ENCODE peak calls at places on chromosomes 16 and 17, in five cellular contexts. One of them, this sample, is unnamed.

GRCh38 chr17:2087597-2088211 is 32.8 kb downstream of the HIC1 start:
- DNase-seq in breast epithelium: no peak
- DNase-seq in naive thymus-derived CD4-positive, alpha-beta T cell: no peak
- DNase-seq in heart left ventricle: no peak
- DNase-seq in esophagus squamous epithelium: no peak
- DNase-seq in this sample: no peak

GRCh38 chr16:57893559-57894389 is 77.2 kb downstream of the CNGB1 start:
- DNase-seq in heart left ventricle: no peak
- DNase-seq in breast epithelium: no peak
- DNase-seq in esophagus squamous epithelium: no peak
- DNase-seq in naive thymus-derived CD4-positive, alpha-beta T cell: no peak
- DNase-seq in this sample: peak; percentile 95

GRCh38 chr16:3513892-3514600 is 13.2 kb downstream of the CLUAP1 start:
- DNase-seq in esophagus squamous epithelium: no peak
- DNase-seq in heart left ventricle: no peak
- DNase-seq in naive thymus-derived CD4-positive, alpha-beta T cell: no peak
- DNase-seq in breast epithelium: no peak
- DNase-seq in this sample: no peak

GRCh38 chr16:81692571-81692970 is 86.5 kb upstream of the PLCG2 start:
- DNase-seq in breast epithelium: peak; percentile 37
- DNase-seq in heart left ventricle: no peak
- DNase-seq in naive thymus-derived CD4-positive, alpha-beta T cell: no peak
- DNase-seq in esophagus squamous epithelium: no peak
- DNase-seq in this sample: no peak

GRCh38 chr17:31369266-31369665 is 22.2 kb upstream of the RAB11FIP4 start:
- DNase-seq in heart left ventricle: no peak
- DNase-seq in esophagus squamous epithelium: no peak
- DNase-seq in naive thymus-derived CD4-positive, alpha-beta T cell: no peak
- DNase-seq in breast epithelium: no peak
- DNase-seq in this sample: no peak

GRCh38 chr17:40564195-40564882 is 933 bp downstream of the CCR7 start:
- DNase-seq in heart left ventricle: no peak
- DNase-seq in esophagus squamous epithelium: no peak
- DNase-seq in naive thymus-derived CD4-positive, alpha-beta T cell: peak; percentile 66
- DNase-seq in breast epithelium: no peak
- DNase-seq in this sample: peak; percentile 24

GRCh38 chr17:49223517-49224197 is 6.9 kb downstream of the PHOSPHO1 start:
- DNase-seq in breast epithelium: no peak
- DNase-seq in naive thymus-derived CD4-positive, alpha-beta T cell: peak; percentile 51
- DNase-seq in heart left ventricle: peak; percentile 58
- DNase-seq in esophagus squamous epithelium: no peak
- DNase-seq in this sample: peak; percentile 62

GRCh38 chr17:77206557-77206956 is 65.8 kb downstream of the SEC14L1 start:
- DNase-seq in heart left ventricle: no peak
- DNase-seq in esophagus squamous epithelium: no peak
- DNase-seq in naive thymus-derived CD4-positive, alpha-beta T cell: no peak
- DNase-seq in breast epithelium: no peak
- DNase-seq in this sample: no peak

GRCh38 chr16:89828199-89828869 is at the start of gene SPIRE2:
- DNase-seq in heart left ventricle: peak; percentile 73
- DNase-seq in esophagus squamous epithelium: no peak
- DNase-seq in naive thymus-derived CD4-positive, alpha-beta T cell: peak; percentile 76
- DNase-seq in breast epithelium: peak; percentile 52
- DNase-seq in this sample: peak; percentile 24
- H3K4me3 ChIP-seq in heart left ventricle: peak within 1 kb of the TSS; percentile 62
- H3K4me3 ChIP-seq in esophagus squamous epithelium: peak within 1 kb of the TSS; percentile 77
- H3K4me3 ChIP-seq in naive thymus-derived CD4-positive, alpha-beta T cell: no peak within 1 kb of the TSS
- H3K4me3 ChIP-seq in breast epithelium: peak within 1 kb of the TSS; percentile 81
- H3K4me3 ChIP-seq in this sample: peak within 1 kb of the TSS; percentile 53

DNA sequence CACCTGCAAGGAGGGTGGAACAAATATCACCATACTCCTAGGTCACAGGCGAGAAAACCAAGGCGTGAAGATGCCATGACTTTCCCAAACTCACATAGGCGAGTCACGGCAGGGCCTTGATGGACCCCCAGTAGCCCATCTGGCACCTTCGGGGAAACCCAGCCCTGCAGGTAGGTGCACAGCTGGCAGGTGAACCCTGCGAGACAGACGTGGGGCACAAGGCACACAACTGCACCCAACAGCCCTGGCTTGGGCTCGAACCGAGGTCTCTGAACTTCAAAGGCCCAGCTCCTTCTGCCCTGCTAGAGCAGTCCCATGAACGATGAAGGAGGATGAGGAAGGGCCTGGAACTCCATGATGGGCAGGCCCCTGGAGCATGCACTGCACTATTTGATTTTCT is 77.6 kb upstream of the DNAJA2 start:
- DNase-seq in naive thymus-derived CD4-positive, alpha-beta T cell: no peak
- DNase-seq in heart left ventricle: no peak
- DNase-seq in breast epithelium: no peak
- DNase-seq in esophagus squamous epithelium: no peak
- DNase-seq in this sample: no peak
- H3K27ac ChIP-seq in naive thymus-derived CD4-positive, alpha-beta T cell: no peak overlapping the region
- H3K27ac ChIP-seq in heart left ventricle: no peak overlapping the region
- H3K27ac ChIP-seq in breast epithelium: no peak overlapping the region
- H3K27ac ChIP-seq in esophagus squamous epithelium: no peak overlapping the region
- H3K27ac ChIP-seq in this sample: no peak overlapping the region

DNA sequence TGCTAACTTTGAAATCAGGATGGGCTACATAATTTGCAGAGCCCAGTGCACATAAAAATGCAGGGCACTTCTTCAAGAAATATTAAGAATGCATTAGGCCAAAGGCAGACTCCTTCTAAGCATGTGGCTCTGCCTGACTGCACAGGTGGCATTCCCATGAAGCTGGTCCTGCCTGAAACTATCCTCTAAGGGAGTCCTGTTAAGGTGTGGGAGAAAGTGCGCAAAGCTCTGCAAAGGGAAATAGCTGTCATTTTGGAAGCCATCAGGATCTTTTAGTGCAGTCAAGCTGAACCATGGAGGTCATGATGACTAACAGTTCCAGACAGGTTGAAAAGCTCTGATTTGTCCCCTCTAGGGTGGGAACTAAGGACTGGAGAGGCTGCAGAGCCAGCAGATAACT is 41.9 kb upstream of the CRHR1 start:
- DNase-seq in esophagus squamous epithelium: no peak
- DNase-seq in naive thymus-derived CD4-positive, alpha-beta T cell: no peak
- DNase-seq in breast epithelium: no peak
- DNase-seq in heart left ventricle: no peak
- DNase-seq in this sample: no peak
- H3K4me3 ChIP-seq in esophagus squamous epithelium: no peak overlapping the region
- H3K4me3 ChIP-seq in naive thymus-derived CD4-positive, alpha-beta T cell: no peak overlapping the region
- H3K4me3 ChIP-seq in breast epithelium: no peak overlapping the region
- H3K4me3 ChIP-seq in heart left ventricle: no peak overlapping the region
- H3K4me3 ChIP-seq in this sample: no peak overlapping the region

GRCh38 chr16:352547-353403 is at the start of gene AXIN1:
- DNase-seq in heart left ventricle: peak; percentile 97
- DNase-seq in esophagus squamous epithelium: peak; percentile 99
- DNase-seq in naive thymus-derived CD4-positive, alpha-beta T cell: peak; percentile 99
- DNase-seq in breast epithelium: peak; percentile 100
- DNase-seq in this sample: peak; percentile 100
- H3K27ac ChIP-seq in heart left ventricle: peak within 1 kb of the TSS; percentile 46
- H3K27ac ChIP-seq in esophagus squamous epithelium: peak within 1 kb of the TSS; percentile 89
- H3K27ac ChIP-seq in naive thymus-derived CD4-positive, alpha-beta T cell: peak within 1 kb of the TSS; percentile 75
- H3K27ac ChIP-seq in breast epithelium: peak within 1 kb of the TSS; percentile 79
- H3K27ac ChIP-seq in this sample: peak within 1 kb of the TSS; percentile 32

GRCh38 chr17:75684924-75685323 is 17.8 kb downstream of the SAP30BP start:
- DNase-seq in heart left ventricle: no peak
- DNase-seq in naive thymus-derived CD4-positive, alpha-beta T cell: no peak
- DNase-seq in breast epithelium: peak; percentile 97
- DNase-seq in esophagus squamous epithelium: no peak
- DNase-seq in this sample: no peak

GRCh38 chr17:75681289-75681688 is 14.2 kb downstream of the SAP30BP start:
- DNase-seq in breast epithelium: no peak
- DNase-seq in esophagus squamous epithelium: no peak
- DNase-seq in heart left ventricle: no peak
- DNase-seq in naive thymus-derived CD4-positive, alpha-beta T cell: no peak
- DNase-seq in this sample: no peak

GRCh38 chr17:75683467-75684041 is 16.4 kb downstream of the SAP30BP start:
- DNase-seq in breast epithelium: no peak
- DNase-seq in heart left ventricle: no peak
- DNase-seq in esophagus squamous epithelium: no peak
- DNase-seq in naive thymus-derived CD4-positive, alpha-beta T cell: no peak
- DNase-seq in this sample: peak; percentile 66

GRCh38 chr17:75685508-75685907 is 18.4 kb downstream of the SAP30BP start:
- DNase-seq in esophagus squamous epithelium: no peak
- DNase-seq in naive thymus-derived CD4-positive, alpha-beta T cell: no peak
- DNase-seq in heart left ventricle: no peak
- DNase-seq in breast epithelium: no peak
- DNase-seq in this sample: no peak

GRCh38 chr17:75684249-75684648 is 17.1 kb downstream of the SAP30BP start:
- DNase-seq in breast epithelium: no peak
- DNase-seq in esophagus squamous epithelium: no peak
- DNase-seq in heart left ventricle: no peak
- DNase-seq in naive thymus-derived CD4-positive, alpha-beta T cell: no peak
- DNase-seq in this sample: no peak
- H3K4me3 ChIP-seq in breast epithelium: no peak overlapping the region
- H3K4me3 ChIP-seq in esophagus squamous epithelium: no peak overlapping the region
- H3K4me3 ChIP-seq in heart left ventricle: no peak overlapping the region
- H3K4me3 ChIP-seq in naive thymus-derived CD4-positive, alpha-beta T cell: no peak overlapping the region
- H3K4me3 ChIP-seq in this sample: no peak overlapping the region

GRCh38 chr17:28935744-28936460 is 15.4 kb downstream of the PHF12 start:
- DNase-seq in naive thymus-derived CD4-positive, alpha-beta T cell: no peak
- DNase-seq in esophagus squamous epithelium: no peak
- DNase-seq in heart left ventricle: no peak
- DNase-seq in breast epithelium: no peak
- DNase-seq in this sample: no peak

GRCh38 chr17:28938552-28938951 is 12.8 kb downstream of the PHF12 start:
- DNase-seq in breast epithelium: no peak
- DNase-seq in esophagus squamous epithelium: no peak
- DNase-seq in naive thymus-derived CD4-positive, alpha-beta T cell: no peak
- DNase-seq in heart left ventricle: peak; percentile 49
- DNase-seq in this sample: no peak

GRCh38 chr17:28940675-28941074 is 10.6 kb downstream of the PHF12 start:
- DNase-seq in esophagus squamous epithelium: no peak
- DNase-seq in heart left ventricle: no peak
- DNase-seq in naive thymus-derived CD4-positive, alpha-beta T cell: no peak
- DNase-seq in breast epithelium: no peak
- DNase-seq in this sample: no peak

GRCh38 chr17:28940142-28940541 is 11.2 kb downstream of the PHF12 start:
- DNase-seq in heart left ventricle: no peak
- DNase-seq in esophagus squamous epithelium: no peak
- DNase-seq in naive thymus-derived CD4-positive, alpha-beta T cell: no peak
- DNase-seq in breast epithelium: no peak
- DNase-seq in this sample: no peak

GRCh38 chr17:28937044-28937729 is 14.1 kb downstream of the PHF12 start:
- DNase-seq in breast epithelium: no peak
- DNase-seq in naive thymus-derived CD4-positive, alpha-beta T cell: no peak
- DNase-seq in heart left ventricle: no peak
- DNase-seq in esophagus squamous epithelium: no peak
- DNase-seq in this sample: no peak
- H3K27ac ChIP-seq in breast epithelium: peak overlapping the region; percentile 74
- H3K27ac ChIP-seq in naive thymus-derived CD4-positive, alpha-beta T cell: no peak overlapping the region
- H3K27ac ChIP-seq in heart left ventricle: peak overlapping the region; percentile 1
- H3K27ac ChIP-seq in esophagus squamous epithelium: peak overlapping the region; percentile 69
- H3K27ac ChIP-seq in this sample: no peak overlapping the region